ENCODE peak calls at places on chromosomes 5 and 9, in six cellular contexts. W is hepatocyte, S is psoas muscle, O is GM12865, G is AG10803, C is Panc1. T is an unnamed sample.

GRCh38 chr5:169374761-169375160 is 73.8 kb upstream of the SLIT3 start:
- DNase-seq in C (no peak), W (no peak), G (no peak), S (no peak), O (no peak), T (peak)

GRCh38 chr9:91315191-91315590 is 46.5 kb downstream of the AUH start:
- DNase-seq in O (no peak), C (no peak), G (no peak), W (no peak), S (no peak), T (no peak)

GRCh38 chr5:173056783-173057061 is 570 bp downstream of the CREBRF start:
- DNase-seq in G (no peak), S (no peak), O (no peak), C (no peak), W (no peak), T (peak)

GRCh38 chr9:116662633-116663032 is 24.5 kb upstream of the TRIM32 start:
- DNase-seq in O (no peak), C (no peak), G (peak), S (no peak), W (no peak), T (no peak)

GRCh38 chr5:110034076-110034475 is 344.3 kb downstream of the MAN2A1 start:
- DNase-seq in W (no peak), S (no peak), C (no peak), G (no peak), O (no peak), T (no peak)

GRCh38 chr9:14421291-14421690 is 107.3 kb upstream of the NFIB start:
- DNase-seq in W (no peak), C (no peak), O (no peak), S (no peak), G (no peak), T (no peak)

GRCh38 chr5:1199649-1200494 is 1.5 kb upstream of the SLC6A19 start:
- DNase-seq in W (peak), S (peak), G (no peak), O (no peak), C (no peak), T (peak)

GRCh38 chr5:5178121-5178520 is 38.0 kb downstream of the ADAMTS16 start:
- DNase-seq in S (no peak), O (no peak), G (no peak), C (no peak), W (peak), T (no peak)

GRCh38 chr5:127707209-127707608 is 4.0 kb downstream of the CCDC192 start:
- DNase-seq in W (no peak), S (no peak), C (no peak), G (no peak), O (no peak), T (no peak)

GRCh38 chr5:172389578-172390112 is 64.7 kb downstream of the SH3PXD2B start:
- DNase-seq in W (no peak), S (no peak), C (no peak), O (no peak), G (no peak), T (no peak)

GRCh38 chr5:143445726-143446125 is 42.2 kb upstream of the NR3C1 start:
- DNase-seq in G (peak), O (no peak), C (no peak), W (no peak), S (no peak), T (no peak)

GRCh38 chr5:143446535-143447226 is 43.2 kb upstream of the NR3C1 start:
- DNase-seq in G (no peak), C (no peak), W (no peak), S (no peak), O (peak), T (no peak)

GRCh38 chr5:143440448-143441102 is 37.1 kb upstream of the NR3C1 start:
- DNase-seq in C (no peak), O (no peak), G (peak), S (no peak), W (no peak), T (peak)

GRCh38 chr5:143442398-143442797 is 38.9 kb upstream of the NR3C1 start:
- DNase-seq in W (no peak), C (no peak), O (no peak), S (no peak), G (peak), T (no peak)

DNA sequence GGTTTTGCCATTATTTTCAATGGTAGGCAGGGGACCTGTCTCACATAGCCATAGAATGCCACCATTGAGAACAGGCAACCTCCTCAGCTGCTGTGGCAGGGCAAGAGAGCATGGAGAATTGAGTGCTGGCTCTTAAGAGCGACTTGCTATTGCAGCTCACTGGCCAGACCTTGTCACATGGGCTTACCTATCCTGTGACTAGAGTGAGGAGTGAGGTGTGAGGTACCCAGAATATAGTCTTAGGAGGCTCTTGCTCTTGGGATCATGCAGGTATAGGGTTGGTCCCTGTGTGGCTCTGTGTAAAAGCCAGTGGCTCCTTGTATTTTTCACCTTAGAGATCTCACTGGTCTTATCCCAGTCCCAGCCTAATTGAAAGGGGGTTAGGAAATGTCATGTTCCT is 39.8 kb upstream of the NR3C1 start:
- DNase-seq in O (no peak), G (no peak), C (no peak), S (no peak), W (no peak), T (no peak)
- H3K4me3 ChIP-seq in O (no peak), G (no peak), C (no peak), S (no peak), W (no peak), T (no peak)

GRCh38 chr9:38432922-38433510 is 8.8 kb upstream of the IGFBPL1 start:
- DNase-seq in C (no peak), O (peak), W (peak), G (peak), S (no peak), T (peak)
- TF ChIP-seq CTCF in C (peak), O (peak), W (peak), G (peak), S (peak), T (peak)

GRCh38 chr9:134324359-134325095 is 1.7 kb upstream of the RXRA start:
- DNase-seq in S (peak), W (no peak), G (peak), C (no peak), O (no peak), T (no peak)

GRCh38 chr9:134323741-134324358 is 2.4 kb upstream of the RXRA start:
- DNase-seq in W (no peak), O (no peak), G (peak), S (peak), C (no peak), T (no peak)

GRCh38 chr9:134325813-134326753 is at the start of gene RXRA:
- DNase-seq in W (peak), O (peak), C (no peak), S (peak), G (peak), T (peak)

GRCh38 chr9:134326754-134327526 is 685 bp downstream of the RXRA start:
- DNase-seq in O (no peak), G (peak), S (peak), W (peak), C (no peak), T (peak)

DNA sequence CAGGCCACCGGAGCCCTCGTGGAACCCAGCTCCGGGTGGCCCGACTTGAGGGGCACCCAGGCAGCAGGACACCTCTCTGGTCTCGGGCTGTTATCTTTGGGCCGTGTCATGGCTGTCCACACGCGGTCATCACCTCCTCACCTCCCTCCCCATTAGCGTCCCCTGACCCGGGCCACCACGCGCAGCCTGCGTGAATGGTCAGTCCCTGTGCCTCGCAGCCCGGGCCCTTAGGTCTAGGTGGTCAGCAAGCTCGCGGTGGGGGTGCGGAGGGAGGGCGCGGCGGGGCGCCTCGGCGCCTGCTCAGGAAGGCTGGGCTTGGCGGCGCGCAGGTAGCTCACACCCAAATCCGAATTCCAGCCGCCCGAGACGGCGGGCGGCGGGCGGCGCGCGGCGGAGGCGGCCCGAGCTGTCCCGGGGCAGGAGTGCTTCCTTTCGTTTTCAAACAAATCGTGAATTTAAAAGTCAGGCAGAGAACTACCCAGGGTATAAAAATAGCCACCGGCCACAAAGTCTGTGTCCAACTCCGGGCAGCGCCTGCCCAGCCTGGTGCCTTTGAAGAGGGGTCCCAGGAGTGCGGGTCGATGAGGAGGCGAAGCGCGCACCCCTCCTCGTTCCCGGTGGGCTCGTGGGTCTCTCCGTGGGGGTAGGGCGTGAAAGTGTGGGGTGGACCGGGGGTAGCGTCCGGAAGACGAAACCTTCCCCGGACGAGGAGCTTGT is 1.0 kb upstream of the RXRA start:
- DNase-seq in C (no peak), G (peak), S (peak), W (peak), O (no peak), T (no peak)
- H3K4me3 ChIP-seq in C (peak), G (peak), S (peak), W (peak), O (peak), T (peak)

DNA sequence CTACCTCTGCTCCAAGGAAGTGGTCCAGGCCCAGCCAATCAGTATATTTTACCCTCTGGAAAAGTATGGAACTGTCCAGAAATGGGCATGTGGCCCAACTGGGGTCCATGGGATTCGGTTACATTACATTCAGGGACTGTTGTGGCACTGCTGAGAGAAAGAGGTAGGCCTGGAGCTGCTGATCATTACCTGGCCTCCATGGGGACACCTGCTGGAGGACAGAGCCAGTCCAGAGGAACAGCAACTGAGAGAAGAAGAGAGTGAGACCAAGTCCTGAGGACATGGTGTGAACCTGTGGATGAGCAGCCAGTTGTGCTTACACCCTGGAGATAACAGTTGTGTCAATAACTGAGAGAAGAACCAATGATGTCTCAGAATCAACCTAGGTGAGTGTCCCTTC is 48.2 kb downstream of the HMHB1 start:
- DNase-seq in S (no peak), G (no peak), O (no peak), C (no peak), W (no peak), T (no peak)
- TF ChIP-seq CTCF in S (no peak), G (no peak), O (no peak), C (no peak), W (no peak), T (no peak)